ENCODE peak calls at places on chromosomes 4 and X, in five cellular contexts. One of them, this sample, is unnamed.
A peak's percentile ranks its signal among the peaks of the same experiment; 100 is the strongest.

GRCh38 chr4:98938386-98938785 is 9.5 kb upstream of the EIF4E start:
- DNase-seq in testis: no peak
- DNase-seq in SK-N-SH: no peak
- DNase-seq in ascending aorta: no peak
- DNase-seq in aorta: no peak
- DNase-seq in this sample: no peak

GRCh38 chrX:139914421-139914820 is 18.4 kb downstream of the ATP11C start:
- DNase-seq in testis: no peak
- DNase-seq in SK-N-SH: no peak
- DNase-seq in ascending aorta: no peak
- DNase-seq in aorta: no peak
- DNase-seq in this sample: no peak

GRCh38 chr4:115515379-115516171 is 402.2 kb upstream of the NDST4 start:
- DNase-seq in testis: no peak
- DNase-seq in SK-N-SH: no peak
- DNase-seq in ascending aorta: no peak
- DNase-seq in aorta: no peak
- DNase-seq in this sample: no peak

GRCh38 chr4:17636696-17637351 is 22.4 kb downstream of the MED28 start:
- DNase-seq in testis: peak; percentile 83
- DNase-seq in SK-N-SH: peak; percentile 92
- DNase-seq in ascending aorta: peak; percentile 21
- DNase-seq in aorta: peak; percentile 93
- DNase-seq in this sample: peak; percentile 94

GRCh38 chrX:143472334-143472938 is 44.8 kb downstream of the SPANXN3 start:
- DNase-seq in testis: no peak
- DNase-seq in SK-N-SH: no peak
- DNase-seq in ascending aorta: no peak
- DNase-seq in aorta: no peak
- DNase-seq in this sample: no peak

GRCh38 chr4:65510976-65511375 is 159.3 kb downstream of the EPHA5 start:
- DNase-seq in testis: no peak
- DNase-seq in SK-N-SH: no peak
- DNase-seq in ascending aorta: no peak
- DNase-seq in aorta: no peak
- DNase-seq in this sample: no peak

GRCh38 chr4:7045961-7046921 is 3.1 kb downstream of the TADA2B start:
- DNase-seq in testis: no peak
- DNase-seq in SK-N-SH: no peak
- DNase-seq in ascending aorta: no peak
- DNase-seq in aorta: peak; percentile 68
- DNase-seq in this sample: no peak

GRCh38 chr4:31023109-31023508 is 302.9 kb downstream of the PCDH7 start:
- DNase-seq in testis: no peak
- DNase-seq in SK-N-SH: no peak
- DNase-seq in ascending aorta: no peak
- DNase-seq in aorta: no peak
- DNase-seq in this sample: no peak

GRCh38 chrX:45818913-45819312 is 618.2 kb upstream of the DIPK2B start:
- DNase-seq in testis: no peak
- DNase-seq in SK-N-SH: no peak
- DNase-seq in ascending aorta: no peak
- DNase-seq in aorta: no peak
- DNase-seq in this sample: no peak

GRCh38 chr4:56653461-56654237 is 27.4 kb downstream of the HOPX start:
- DNase-seq in testis: no peak
- DNase-seq in SK-N-SH: no peak
- DNase-seq in ascending aorta: no peak
- DNase-seq in aorta: no peak
- DNase-seq in this sample: no peak

GRCh38 chrX:129449141-129449540 is 74.1 kb downstream of the SMARCA1 start:
- DNase-seq in testis: no peak
- DNase-seq in SK-N-SH: no peak
- DNase-seq in ascending aorta: no peak
- DNase-seq in aorta: no peak
- DNase-seq in this sample: no peak

GRCh38 chrX:16578218-16578617 is 71.7 kb upstream of the S100G start:
- DNase-seq in testis: no peak
- DNase-seq in SK-N-SH: no peak
- DNase-seq in ascending aorta: no peak
- DNase-seq in aorta: no peak
- DNase-seq in this sample: no peak

GRCh38 chrX:19836337-19836736 is 51.1 kb downstream of the SH3KBP1 start:
- DNase-seq in testis: no peak
- DNase-seq in SK-N-SH: no peak
- DNase-seq in ascending aorta: no peak
- DNase-seq in aorta: no peak
- DNase-seq in this sample: no peak

GRCh38 chr4:84968936-84969335 is 2.4 kb upstream of the WDFY3 start:
- DNase-seq in testis: no peak
- DNase-seq in SK-N-SH: no peak
- DNase-seq in ascending aorta: no peak
- DNase-seq in aorta: no peak
- DNase-seq in this sample: no peak

GRCh38 chrX:39133971-39134370 is 332.7 kb downstream of the MID1IP1 start:
- DNase-seq in testis: no peak
- DNase-seq in SK-N-SH: no peak
- DNase-seq in ascending aorta: no peak
- DNase-seq in aorta: no peak
- DNase-seq in this sample: no peak
- H3K4me3 ChIP-seq in testis: no peak overlapping the region
- H3K4me3 ChIP-seq in SK-N-SH: no peak overlapping the region
- H3K4me3 ChIP-seq in ascending aorta: no peak overlapping the region
- H3K4me3 ChIP-seq in aorta: no peak overlapping the region
- H3K4me3 ChIP-seq in this sample: no peak overlapping the region

GRCh38 chrX:40085714-40086113 is 12.0 kb downstream of the BCOR start:
- DNase-seq in testis: no peak
- DNase-seq in SK-N-SH: no peak
- DNase-seq in ascending aorta: no peak
- DNase-seq in aorta: peak; percentile 71
- DNase-seq in this sample: peak; percentile 37
- H3K27me3 ChIP-seq in testis: no peaks in the 10 kb centered on the region
- H3K27me3 ChIP-seq in SK-N-SH: peaks cover 9% of the 10 kb centered on the region
- H3K27me3 ChIP-seq in ascending aorta: no peaks in the 10 kb centered on the region
- H3K27me3 ChIP-seq in aorta: no peaks in the 10 kb centered on the region
- H3K27me3 ChIP-seq in this sample: peaks cover 58% of the 10 kb centered on the region

GRCh38 chr4:151012376-151012775 is 2.7 kb downstream of the LRBA start:
- DNase-seq in testis: no peak
- DNase-seq in SK-N-SH: no peak
- DNase-seq in ascending aorta: no peak
- DNase-seq in aorta: no peak
- DNase-seq in this sample: no peak
- H3K4me3 ChIP-seq in testis: no peak overlapping the region
- H3K4me3 ChIP-seq in SK-N-SH: no peak overlapping the region
- H3K4me3 ChIP-seq in ascending aorta: no peak overlapping the region
- H3K4me3 ChIP-seq in aorta: no peak overlapping the region
- H3K4me3 ChIP-seq in this sample: no peak overlapping the region

DNA sequence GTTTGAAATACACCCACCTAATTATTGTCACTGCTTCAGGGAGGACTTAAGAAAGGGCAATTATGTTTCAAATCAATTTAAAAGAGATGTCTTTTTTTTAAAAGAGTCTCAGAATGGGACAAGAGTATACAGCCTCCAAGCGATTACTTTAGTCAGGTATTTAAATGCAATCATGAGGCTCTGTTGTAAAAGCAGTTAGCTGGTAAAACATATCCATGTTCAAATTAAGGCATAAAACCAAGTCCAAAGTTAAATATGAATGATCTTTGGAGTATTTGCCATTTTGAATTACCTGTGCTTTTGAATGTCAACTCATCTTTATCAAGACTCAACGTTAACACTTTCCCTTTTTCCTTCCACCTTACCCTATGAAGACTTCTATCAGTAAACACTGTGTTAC is 13.7 kb downstream of the RPS6KA6 start:
- DNase-seq in testis: no peak
- DNase-seq in SK-N-SH: no peak
- DNase-seq in ascending aorta: no peak
- DNase-seq in aorta: no peak
- DNase-seq in this sample: no peak
- H3K27me3 ChIP-seq in testis: no peaks in the 10 kb centered on the region
- H3K27me3 ChIP-seq in SK-N-SH: no peaks in the 10 kb centered on the region
- H3K27me3 ChIP-seq in ascending aorta: no peaks in the 10 kb centered on the region
- H3K27me3 ChIP-seq in aorta: no peaks in the 10 kb centered on the region
- H3K27me3 ChIP-seq in this sample: no peaks in the 10 kb centered on the region

DNA sequence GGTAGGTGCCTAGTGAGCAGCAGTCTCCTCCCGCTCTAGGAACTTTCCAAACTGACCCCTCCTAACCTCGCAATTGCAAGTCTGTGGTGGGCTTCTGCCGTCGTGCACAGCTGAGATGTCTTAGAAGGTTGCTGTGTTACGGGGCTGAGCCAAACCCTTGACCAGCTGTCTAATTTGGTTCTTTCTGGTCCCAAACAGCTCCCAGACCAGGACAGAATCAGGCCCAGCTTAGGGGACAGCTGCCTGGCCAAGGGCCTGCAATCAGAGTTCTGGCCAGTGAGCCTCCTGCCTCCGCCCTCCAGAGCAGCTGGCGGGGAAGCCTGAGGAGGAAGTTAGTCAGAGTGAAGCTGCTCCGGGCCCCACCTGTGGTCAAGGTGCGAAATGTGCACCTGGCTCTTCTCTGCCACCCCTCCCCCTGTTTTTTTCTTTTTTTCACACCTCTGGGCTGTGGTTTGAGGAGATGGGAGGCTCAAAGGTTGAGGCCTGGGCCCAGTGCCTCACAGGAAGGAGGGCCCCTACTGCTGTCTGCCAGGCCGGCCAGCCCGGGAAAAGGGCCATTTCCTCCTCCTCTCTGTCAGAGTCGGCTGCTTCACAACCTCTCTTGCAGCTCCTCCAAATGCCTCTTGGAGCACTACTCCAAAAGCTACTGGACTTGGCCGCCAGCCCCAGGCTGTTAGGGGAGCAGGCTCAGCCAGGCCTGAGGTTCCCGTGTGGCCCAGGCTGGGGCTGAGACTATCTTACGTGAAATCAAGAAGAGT is 4.2 kb upstream of the CXCR3 start:
- DNase-seq in testis: peak; percentile 76
- DNase-seq in SK-N-SH: peak; percentile 35
- DNase-seq in ascending aorta: no peak
- DNase-seq in aorta: peak; percentile 88
- DNase-seq in this sample: peak; percentile 83
- H3K4me3 ChIP-seq in testis: no peak overlapping the region
- H3K4me3 ChIP-seq in SK-N-SH: no peak overlapping the region
- H3K4me3 ChIP-seq in ascending aorta: no peak overlapping the region
- H3K4me3 ChIP-seq in aorta: no peak overlapping the region
- H3K4me3 ChIP-seq in this sample: no peak overlapping the region

This sample was measured in H7.